ENCODE peak calls at places on chromosomes 6 and 20, in seven cellular contexts. A, P, K, Y, D, I and E are unnamed samples.

GRCh38 chr6:154292855-154293519 is 63.6 kb downstream of the IPCEF1 start:
- DNase-seq in D (peak), K (no peak), I (no peak), A (no peak), Y (peak), P (peak), E (no peak)

GRCh38 chr6:68108243-68108835 is 526.7 kb upstream of the ADGRB3 start:
- DNase-seq in K (no peak), A (no peak), Y (peak), D (peak), P (peak), I (no peak), E (no peak)

GRCh38 chr20:60481051-60481741 is 523.0 kb downstream of the CDH26 start:
- DNase-seq in P (no peak), I (no peak), Y (no peak), K (no peak), D (no peak), A (no peak), E (no peak)

GRCh38 chr6:121826156-121826810 is 390.8 kb downstream of the GJA1 start:
- DNase-seq in P (peak), D (peak), Y (peak), I (no peak), A (no peak), K (no peak), E (peak)

GRCh38 chr6:79421001-79421411 is 116.2 kb downstream of the LCA5 start:
- DNase-seq in K (no peak), D (peak), A (no peak), I (no peak), P (no peak), Y (peak), E (peak)

GRCh38 chr6:5085638-5086293 is 625 bp downstream of the PPP1R3G start:
- DNase-seq in P (peak), I (no peak), K (peak), A (peak), D (peak), Y (peak), E (peak)

GRCh38 chr6:106512048-106512957 is 117.0 kb downstream of the RTN4IP1 start:
- DNase-seq in P (peak), K (peak), Y (peak), I (no peak), A (peak), D (no peak), E (no peak)

GRCh38 chr20:40262219-40262618 is 426.8 kb downstream of the MAFB start:
- DNase-seq in P (no peak), D (no peak), A (no peak), I (no peak), K (no peak), Y (peak), E (no peak)

GRCh38 chr6:132133734-132134490 is 182.7 kb upstream of the CCN2 start:
- DNase-seq in K (no peak), I (no peak), D (peak), A (no peak), Y (no peak), P (no peak), E (no peak)

GRCh38 chr6:41652876-41653641 is 14.8 kb downstream of the MDFI start:
- DNase-seq in D (peak), I (no peak), P (no peak), K (no peak), Y (peak), A (no peak), E (peak)

DNA sequence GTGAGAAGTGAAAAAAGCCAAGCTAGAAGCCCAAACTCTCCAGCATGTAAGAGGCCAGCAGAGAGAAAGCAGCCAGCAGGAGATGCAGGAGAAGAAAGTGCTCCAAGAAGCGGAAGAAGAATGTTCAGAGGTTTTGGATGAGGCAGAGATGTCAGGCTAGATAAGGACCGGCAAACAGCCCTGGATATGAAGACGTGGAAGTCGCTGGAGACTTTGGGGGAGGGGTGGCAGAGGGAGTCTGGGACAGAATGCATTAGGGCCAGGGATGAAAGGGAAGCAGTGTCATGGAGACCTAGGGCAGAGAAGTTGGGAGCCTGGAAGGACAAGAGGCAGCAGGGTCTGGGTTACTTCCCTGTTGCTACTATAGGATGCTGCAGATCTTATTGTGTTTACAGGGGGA is 5.3 kb upstream of the SCUBE3 start:
- DNase-seq in A (no peak), K (no peak), P (no peak), I (no peak), D (no peak), Y (no peak), E (no peak)
- H4K8ac ChIP-seq in A (no peak), K (no peak), P (no peak), I (no peak), D (no peak), Y (no peak), E (no peak)

GRCh38 chr6:37126961-37127360 is 43.0 kb upstream of the PIM1 start:
- DNase-seq in P (peak), I (no peak), A (no peak), K (no peak), D (no peak), Y (no peak), E (peak)
- H4K8ac ChIP-seq in P (no peak), I (no peak), A (no peak), K (no peak), D (no peak), Y (no peak), E (no peak)

GRCh38 chr20:49928411-49929141 is 7.6 kb upstream of the RNF114 start:
- DNase-seq in I (peak), Y (peak), P (peak), K (peak), A (peak), D (peak), E (peak)
- H4K8ac ChIP-seq in I (no peak), Y (peak), P (no peak), K (no peak), A (no peak), D (peak), E (no peak)

GRCh38 chr20:4764805-4765204 is 43.1 kb downstream of the PRND start:
- DNase-seq in I (no peak), P (no peak), K (no peak), D (no peak), A (no peak), Y (no peak), E (no peak)
- H4K8ac ChIP-seq in I (no peak), P (no peak), K (no peak), D (no peak), A (no peak), Y (no peak), E (no peak)

DNA sequence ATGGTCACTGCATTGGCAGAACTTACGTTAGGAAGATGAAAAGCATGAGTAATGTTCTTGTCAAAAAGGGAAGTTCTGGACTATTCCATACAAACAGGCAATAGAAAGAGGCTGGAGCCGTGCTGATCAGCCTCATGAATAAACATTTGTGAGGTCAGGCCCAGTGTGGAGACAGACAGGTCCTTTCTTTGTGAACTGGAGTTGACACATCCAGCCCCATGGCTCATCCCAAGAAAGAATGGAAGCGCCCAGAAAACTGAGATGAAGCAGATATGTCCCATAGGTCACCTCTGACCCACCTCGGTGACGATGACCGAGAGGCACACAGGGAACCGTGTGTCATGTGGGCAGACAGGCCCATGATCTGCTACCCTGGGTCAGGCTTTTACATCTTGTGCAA is 276.0 kb upstream of the SGK1 start:
- DNase-seq in D (no peak), I (no peak), A (no peak), K (no peak), Y (no peak), P (no peak), E (peak)
- H4K8ac ChIP-seq in D (no peak), I (no peak), A (no peak), K (no peak), Y (no peak), P (no peak), E (no peak)

DNA sequence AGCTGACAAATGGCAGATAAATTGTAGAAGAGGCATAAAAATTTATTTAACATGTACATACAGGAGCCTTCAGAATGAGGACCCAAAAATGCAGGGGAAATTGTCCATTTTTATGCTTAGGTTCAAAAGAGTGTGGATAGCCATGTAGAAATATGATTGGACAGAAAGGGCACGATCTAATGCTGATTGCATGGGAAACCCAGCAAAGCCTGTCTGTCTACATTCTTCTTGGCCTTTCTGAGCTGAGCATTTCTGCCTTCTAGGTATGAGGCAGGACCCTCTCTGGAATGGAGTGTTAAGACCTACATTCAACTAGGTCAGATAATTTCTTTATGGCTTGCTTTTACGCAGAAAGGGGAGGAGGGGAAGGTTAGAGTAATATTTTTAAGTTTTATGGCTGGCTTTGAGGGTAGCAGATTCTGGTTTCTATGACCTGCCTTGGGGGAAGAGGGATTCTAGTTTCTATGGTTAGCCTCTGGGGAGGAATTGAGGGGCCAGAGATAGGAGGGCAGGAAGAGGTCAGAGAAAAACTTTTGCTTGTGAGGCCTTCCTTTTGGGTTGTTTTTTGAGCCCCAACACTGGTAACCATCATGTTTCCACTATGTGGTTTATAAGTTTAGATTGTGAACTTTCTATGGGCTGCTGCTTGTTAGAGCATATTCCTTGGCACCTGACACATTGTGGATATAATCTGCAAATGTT is 63.5 kb downstream of the LYRM2 start:
- DNase-seq in I (no peak), K (no peak), D (no peak), P (peak), Y (no peak), A (no peak), E (peak)
- H4K8ac ChIP-seq in I (no peak), K (no peak), D (no peak), P (no peak), Y (no peak), A (no peak), E (peak)

GRCh38 chr6:49332781-49333180 is 130.3 kb downstream of the MMUT start:
- DNase-seq in D (no peak), Y (no peak), K (no peak), A (no peak), I (no peak), P (no peak), E (no peak)

GRCh38 chr6:49339096-49339495 is 124.0 kb downstream of the MMUT start:
- DNase-seq in A (peak), P (no peak), K (no peak), D (no peak), Y (no peak), I (no peak), E (no peak)

GRCh38 chr6:49336514-49337131 is 126.4 kb downstream of the MMUT start:
- DNase-seq in Y (peak), P (peak), I (no peak), K (no peak), D (peak), A (no peak), E (peak)

GRCh38 chr6:49328051-49328450 is 135.0 kb downstream of the MMUT start:
- DNase-seq in K (peak), D (no peak), P (no peak), Y (peak), A (no peak), I (no peak), E (no peak)

GRCh38 chr6:49333345-49334120 is 129.5 kb downstream of the MMUT start:
- DNase-seq in A (no peak), I (no peak), P (no peak), K (no peak), Y (no peak), D (peak), E (peak)
- H4K8ac ChIP-seq in A (no peak), I (no peak), P (no peak), K (no peak), Y (no peak), D (no peak), E (no peak)